ENCODE peak calls at places on chromosome 3, in four cellular contexts. Q is cardiac muscle cell; A is CD8-positive, alpha-beta memory T cell; Z is thoracic aorta. E is an unnamed sample.

GRCh38 chr3:11140713-11141104 is 13.6 kb upstream of the HRH1 start:
- DNase-seq in Q (no peak), A (no peak), Z (no peak), E (no peak)

GRCh38 chr3:156847746-156848339 is 21.7 kb downstream of the LEKR1 start:
- DNase-seq in Q (no peak), A (no peak), Z (no peak), E (no peak)

GRCh38 chr3:4543110-4543509 is 50.0 kb downstream of the ITPR1 start:
- DNase-seq in Q (no peak), A (no peak), Z (no peak), E (no peak)

GRCh38 chr3:21944251-21944650 is 193.2 kb upstream of the ZNF385D start:
- DNase-seq in Q (peak; percentile 42), A (no peak), Z (no peak), E (no peak)

GRCh38 chr3:170037463-170038433 is at the start of gene GPR160:
- DNase-seq in Q (peak; percentile 48), A (peak; percentile 76), Z (no peak), E (peak; percentile 84)

GRCh38 chr3:52879581-52879980 is 17.8 kb downstream of the STIMATE start:
- DNase-seq in Q (no peak), A (no peak), Z (no peak), E (no peak)

GRCh38 chr3:124934577-124934976 is at the start of gene MUC13:
- DNase-seq in Q (no peak), A (no peak), Z (no peak), E (no peak)

GRCh38 chr3:89851974-89852621 is 744.7 kb downstream of the EPHA3 start:
- DNase-seq in Q (peak; percentile 74), A (no peak), Z (no peak), E (no peak)

GRCh38 chr3:7000501-7000900 is 139.6 kb downstream of the GRM7 start:
- DNase-seq in Q (no peak), A (no peak), Z (no peak), E (no peak)

GRCh38 chr3:87260270-87260669 is 16.1 kb downstream of the POU1F1 start:
- DNase-seq in Q (peak; percentile 63), A (peak; percentile 10), Z (no peak), E (peak; percentile 1)

GRCh38 chr3:175082631-175083030 is 223.5 kb downstream of the NAALADL2 start:
- DNase-seq in Q (no peak), A (no peak), Z (no peak), E (no peak)

GRCh38 chr3:168459229-168459784 is 363.6 kb upstream of the GOLIM4 start:
- DNase-seq in Q (no peak), A (no peak), Z (no peak), E (no peak)

GRCh38 chr3:62631471-62631870 is 243.7 kb downstream of the CADPS start:
- DNase-seq in Q (no peak), A (no peak), Z (no peak), E (no peak)

GRCh38 chr3:197216914-197217313 is 81.5 kb downstream of the DLG1 start:
- DNase-seq in Q (no peak), A (no peak), Z (no peak), E (no peak)

GRCh38 chr3:45453887-45454286 is 65.5 kb downstream of the LARS2 start:
- DNase-seq in Q (no peak), A (no peak), Z (no peak), E (no peak)

GRCh38 chr3:58074126-58074715 is 66.0 kb downstream of the FLNB start:
- DNase-seq in Q (no peak), A (no peak), Z (no peak), E (no peak)

GRCh38 chr3:30354972-30355371 is 251.4 kb upstream of the TGFBR2 start:
- DNase-seq in Q (no peak), A (no peak), Z (no peak), E (no peak)

GRCh38 chr3:141753399-141753798 is 9.8 kb upstream of the GRK7 start:
- DNase-seq in Q (no peak), A (no peak), Z (no peak), E (no peak)

GRCh38 chr3:134294302-134294925 is 43.8 kb upstream of the RYK start:
- DNase-seq in Q (no peak), A (peak; percentile 78), Z (no peak), E (peak; percentile 43)

GRCh38 chr3:177672252-177672911 is 475.1 kb upstream of the TBL1XR1 start:
- DNase-seq in Q (no peak), A (no peak), Z (no peak), E (no peak)

GRCh38 chr3:186217820-186218164 is 108.9 kb upstream of the ETV5 start:
- DNase-seq in Q (no peak), A (no peak), Z (no peak), E (no peak)

DNA sequence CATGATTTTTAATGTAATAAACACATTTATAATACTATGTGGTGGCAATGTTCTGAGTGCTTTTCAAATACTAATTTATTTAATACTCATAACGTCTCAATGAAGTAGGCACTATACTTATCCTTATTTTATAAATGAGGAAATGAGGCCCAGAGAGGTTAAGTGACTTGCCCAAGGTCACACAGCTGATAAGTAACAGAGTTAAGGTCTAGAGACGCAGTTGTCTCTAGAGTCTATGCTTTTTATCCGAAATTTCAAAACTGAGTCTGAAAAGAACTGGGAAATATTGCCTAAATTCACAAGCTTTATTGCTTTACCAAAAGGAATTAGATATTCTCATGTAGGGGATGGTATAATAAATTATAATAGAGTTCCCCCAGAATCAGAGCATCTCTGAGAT is 31.4 kb upstream of the MAGEF1 start:
- DNase-seq in Q (no peak), A (no peak), Z (no peak), E (no peak)
- H3K27ac ChIP-seq in Q (peak overlapping the region; percentile 6), A (no peak overlapping the region), Z (no peak overlapping the region), E (no peak overlapping the region)

GRCh38 chr3:114758828-114759709 is 388.0 kb downstream of the ZBTB20 start:
- DNase-seq in Q (peak; percentile 83), A (no peak), Z (no peak), E (no peak)
- H3K4me3 ChIP-seq in Q (no peak overlapping the region), A (no peak overlapping the region), Z (peak overlapping the region; percentile 37), E (no peak overlapping the region)

GRCh38 chr3:16841354-16841753 is 43.4 kb upstream of the PLCL2 start:
- DNase-seq in Q (no peak), A (peak; percentile 1), Z (no peak), E (peak; percentile 12)

GRCh38 chr3:16844771-16845170 is 40.0 kb upstream of the PLCL2 start:
- DNase-seq in Q (no peak), A (no peak), Z (no peak), E (no peak)

GRCh38 chr3:16844222-16844621 is 40.5 kb upstream of the PLCL2 start:
- DNase-seq in Q (no peak), A (no peak), Z (no peak), E (no peak)

GRCh38 chr3:16841906-16842709 is 42.6 kb upstream of the PLCL2 start:
- DNase-seq in Q (no peak), A (peak; percentile 78), Z (no peak), E (peak; percentile 85)

DNA sequence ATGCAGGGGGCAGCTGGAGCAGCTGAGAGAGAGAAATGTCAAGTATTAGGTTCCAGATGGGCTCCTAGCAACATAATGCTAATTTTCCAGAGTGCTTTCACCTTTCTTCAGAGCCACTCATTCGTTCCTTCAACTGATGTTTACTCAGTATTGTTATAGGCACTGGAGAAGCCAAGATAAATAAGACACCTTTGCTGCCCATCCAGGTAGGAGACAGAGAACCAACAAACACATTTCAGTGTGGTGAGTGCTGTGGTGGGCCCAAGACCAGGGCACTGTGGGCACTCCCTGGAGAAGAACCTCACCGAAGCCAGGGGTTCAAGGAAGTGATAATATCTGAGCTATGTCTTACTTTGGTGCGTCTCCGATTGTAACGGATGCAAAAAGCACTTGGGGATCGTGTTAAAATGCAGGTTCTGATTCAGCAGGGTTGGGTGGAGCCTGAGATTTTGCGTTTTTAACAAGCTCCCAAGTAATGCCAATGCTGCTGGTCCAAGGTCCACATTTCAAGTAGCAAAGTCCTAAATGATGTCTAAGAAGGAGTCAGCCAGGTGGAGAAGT is 42.0 kb upstream of the PLCL2 start:
- DNase-seq in Q (no peak), A (no peak), Z (no peak), E (no peak)
- H3K27ac ChIP-seq in Q (no peak overlapping the region), A (peak overlapping the region; percentile 85), Z (peak overlapping the region; percentile 19), E (peak overlapping the region; percentile 76)

GRCh38 chr3:147649475-147649874 is 240.3 kb downstream of the ZIC1 start:
- DNase-seq in Q (no peak), A (no peak), Z (no peak), E (no peak)
- H3K4me3 ChIP-seq in Q (no peak overlapping the region), A (no peak overlapping the region), Z (no peak overlapping the region), E (no peak overlapping the region)

DNA sequence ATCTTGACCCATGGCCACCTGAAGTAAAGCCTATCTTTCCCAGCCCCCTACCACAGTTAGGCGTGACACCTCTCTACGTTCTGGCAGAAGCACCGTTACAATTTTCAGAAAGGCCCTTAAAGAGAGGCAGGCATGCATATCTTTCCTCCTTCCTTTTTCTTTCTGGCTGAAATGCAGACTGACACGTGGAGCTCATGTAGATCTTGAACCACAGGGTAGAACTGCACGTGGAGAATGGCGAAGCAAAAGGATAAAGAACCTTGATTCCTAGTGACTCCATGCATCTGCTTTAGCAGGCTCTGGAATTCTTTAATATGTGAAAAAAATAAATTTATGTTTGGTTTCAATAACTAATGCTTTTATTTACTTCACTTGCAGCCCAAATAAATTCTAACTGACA is 166.6 kb downstream of the CPNE4 start:
- DNase-seq in Q (no peak), A (no peak), Z (no peak), E (no peak)
- H3K27ac ChIP-seq in Q (no peak overlapping the region), A (no peak overlapping the region), Z (no peak overlapping the region), E (no peak overlapping the region)

E was measured in naive thymus-derived CD4-positive, alpha-beta T cell.